ENCODE peak calls at places on chromosomes 13 and 19, in nine cellular contexts. One of them, this sample, is unnamed.

GRCh38 chr13:92225861-92226260 is 827.4 kb downstream of the GPC5 start:
- DNase-seq in upper lobe of right lung: no peak
- DNase-seq in epithelial cell of esophagus: no peak
- DNase-seq in astrocyte: peak
- DNase-seq in mammary epithelial cell: no peak
- DNase-seq in tibial nerve: no peak
- DNase-seq in HepG2: no peak
- DNase-seq in SK-N-SH: no peak
- DNase-seq in testis: no peak
- DNase-seq in this sample: no peak

GRCh38 chr13:43433691-43434121 is 353.1 kb downstream of the ENOX1 start:
- DNase-seq in tibial nerve: no peak
- DNase-seq in upper lobe of right lung: no peak
- DNase-seq in testis: no peak
- DNase-seq in astrocyte: no peak
- DNase-seq in epithelial cell of esophagus: no peak
- DNase-seq in HepG2: no peak
- DNase-seq in SK-N-SH: no peak
- DNase-seq in mammary epithelial cell: peak
- DNase-seq in this sample: no peak

GRCh38 chr19:15448778-15449619 is 757 bp downstream of the WIZ start:
- DNase-seq in mammary epithelial cell: no peak
- DNase-seq in upper lobe of right lung: no peak
- DNase-seq in SK-N-SH: peak
- DNase-seq in testis: no peak
- DNase-seq in HepG2: no peak
- DNase-seq in tibial nerve: no peak
- DNase-seq in astrocyte: no peak
- DNase-seq in epithelial cell of esophagus: no peak
- DNase-seq in this sample: no peak

GRCh38 chr13:35996360-35996759 is 134.8 kb downstream of the DCLK1 start:
- DNase-seq in HepG2: no peak
- DNase-seq in astrocyte: no peak
- DNase-seq in tibial nerve: no peak
- DNase-seq in epithelial cell of esophagus: no peak
- DNase-seq in SK-N-SH: no peak
- DNase-seq in upper lobe of right lung: no peak
- DNase-seq in testis: no peak
- DNase-seq in mammary epithelial cell: no peak
- DNase-seq in this sample: no peak

GRCh38 chr13:43472344-43472743 is 314.4 kb downstream of the ENOX1 start:
- DNase-seq in epithelial cell of esophagus: no peak
- DNase-seq in astrocyte: no peak
- DNase-seq in SK-N-SH: no peak
- DNase-seq in testis: no peak
- DNase-seq in mammary epithelial cell: no peak
- DNase-seq in upper lobe of right lung: no peak
- DNase-seq in HepG2: no peak
- DNase-seq in tibial nerve: no peak
- DNase-seq in this sample: no peak

GRCh38 chr13:101959016-101959415 is 442.8 kb downstream of the FGF14 start:
- DNase-seq in astrocyte: no peak
- DNase-seq in SK-N-SH: no peak
- DNase-seq in epithelial cell of esophagus: no peak
- DNase-seq in HepG2: no peak
- DNase-seq in upper lobe of right lung: no peak
- DNase-seq in tibial nerve: no peak
- DNase-seq in testis: no peak
- DNase-seq in mammary epithelial cell: no peak
- DNase-seq in this sample: no peak

GRCh38 chr19:33530261-33530660 is 8.7 kb upstream of the PEPD start:
- DNase-seq in tibial nerve: no peak
- DNase-seq in epithelial cell of esophagus: no peak
- DNase-seq in astrocyte: no peak
- DNase-seq in upper lobe of right lung: no peak
- DNase-seq in HepG2: no peak
- DNase-seq in mammary epithelial cell: no peak
- DNase-seq in testis: no peak
- DNase-seq in SK-N-SH: no peak
- DNase-seq in this sample: no peak

GRCh38 chr19:42352216-42352892 is 26.9 kb downstream of the MEGF8 start:
- DNase-seq in SK-N-SH: peak
- DNase-seq in testis: no peak
- DNase-seq in HepG2: no peak
- DNase-seq in astrocyte: no peak
- DNase-seq in epithelial cell of esophagus: no peak
- DNase-seq in upper lobe of right lung: no peak
- DNase-seq in mammary epithelial cell: peak
- DNase-seq in tibial nerve: no peak
- DNase-seq in this sample: no peak

GRCh38 chr19:1590641-1591397 is 1.8 kb downstream of the MBD3 start:
- DNase-seq in testis: no peak
- DNase-seq in mammary epithelial cell: no peak
- DNase-seq in tibial nerve: no peak
- DNase-seq in astrocyte: no peak
- DNase-seq in upper lobe of right lung: no peak
- DNase-seq in SK-N-SH: peak
- DNase-seq in epithelial cell of esophagus: peak
- DNase-seq in HepG2: peak
- DNase-seq in this sample: no peak

GRCh38 chr19:1587872-1588271 is 4.8 kb downstream of the MBD3 start:
- DNase-seq in tibial nerve: no peak
- DNase-seq in testis: no peak
- DNase-seq in mammary epithelial cell: peak
- DNase-seq in SK-N-SH: no peak
- DNase-seq in upper lobe of right lung: no peak
- DNase-seq in HepG2: peak
- DNase-seq in epithelial cell of esophagus: no peak
- DNase-seq in astrocyte: no peak
- DNase-seq in this sample: no peak

GRCh38 chr19:1591421-1592022 is 1.1 kb downstream of the MBD3 start:
- DNase-seq in SK-N-SH: peak
- DNase-seq in HepG2: no peak
- DNase-seq in tibial nerve: no peak
- DNase-seq in upper lobe of right lung: no peak
- DNase-seq in epithelial cell of esophagus: no peak
- DNase-seq in astrocyte: no peak
- DNase-seq in mammary epithelial cell: no peak
- DNase-seq in testis: no peak
- DNase-seq in this sample: no peak

GRCh38 chr19:1592023-1592754 is 476 bp downstream of the MBD3 start:
- DNase-seq in tibial nerve: peak
- DNase-seq in mammary epithelial cell: peak
- DNase-seq in testis: peak
- DNase-seq in upper lobe of right lung: peak
- DNase-seq in HepG2: peak
- DNase-seq in SK-N-SH: peak
- DNase-seq in astrocyte: peak
- DNase-seq in epithelial cell of esophagus: peak
- DNase-seq in this sample: peak

DNA sequence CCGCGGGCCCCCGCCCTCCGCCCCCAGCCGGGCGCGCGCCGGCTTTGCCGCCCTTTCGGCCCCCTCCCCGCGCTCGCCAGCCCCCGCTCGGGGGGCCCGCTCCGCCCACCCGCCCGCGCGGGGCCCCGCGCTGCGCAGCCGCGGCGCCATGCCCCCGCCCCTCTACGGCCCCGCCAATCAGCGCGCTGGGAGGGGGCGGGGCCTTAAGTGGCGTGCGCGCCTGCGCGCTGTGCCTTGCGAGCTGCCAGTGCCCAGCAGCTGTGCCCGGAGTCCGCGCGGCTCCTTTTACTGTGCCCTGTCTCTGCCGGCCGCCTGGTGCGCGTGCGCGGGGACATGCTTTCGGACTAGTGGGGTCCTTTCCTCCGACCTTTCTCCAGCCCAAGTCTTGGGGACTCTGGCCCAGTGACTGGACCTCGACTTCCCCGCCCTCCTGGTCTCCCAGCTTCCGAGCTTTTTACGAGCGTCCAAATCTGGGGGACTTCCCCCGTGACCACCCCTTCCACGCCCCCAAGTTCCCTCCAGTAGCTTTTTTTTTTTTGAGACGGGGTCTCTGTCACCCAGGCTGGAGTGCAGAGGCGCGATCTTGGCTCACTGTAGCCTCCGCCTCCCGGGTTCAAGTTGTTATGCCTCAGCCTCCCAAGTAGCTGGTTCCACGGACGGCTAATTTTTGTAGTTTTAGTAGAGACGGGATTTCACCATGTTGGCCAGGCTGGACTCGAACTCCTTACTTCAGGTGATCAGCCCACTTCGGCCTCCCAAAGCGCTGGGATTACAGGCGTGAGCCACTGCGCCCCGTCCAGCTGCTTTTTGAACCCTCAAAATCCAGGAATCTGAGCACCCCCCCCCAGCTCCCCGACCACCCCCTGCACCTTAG is at the start of gene MBD3:
- DNase-seq in HepG2: peak
- DNase-seq in astrocyte: peak
- DNase-seq in upper lobe of right lung: peak
- DNase-seq in epithelial cell of esophagus: peak
- DNase-seq in tibial nerve: peak
- DNase-seq in mammary epithelial cell: peak
- DNase-seq in testis: peak
- DNase-seq in SK-N-SH: peak
- DNase-seq in this sample: peak
- TF ChIP-seq CTCF in HepG2: no peak
- TF ChIP-seq CTCF in astrocyte: no peak
- TF ChIP-seq CTCF in upper lobe of right lung: no peak
- TF ChIP-seq CTCF in epithelial cell of esophagus: no peak
- TF ChIP-seq CTCF in tibial nerve: no peak
- TF ChIP-seq CTCF in mammary epithelial cell: no peak
- TF ChIP-seq CTCF in testis: peak
- TF ChIP-seq CTCF in SK-N-SH: no peak
- TF ChIP-seq CTCF in this sample: no peak

GRCh38 chr13:90445179-90445578 is 902.3 kb upstream of the MIR17HG start:
- DNase-seq in SK-N-SH: no peak
- DNase-seq in testis: no peak
- DNase-seq in mammary epithelial cell: peak
- DNase-seq in epithelial cell of esophagus: peak
- DNase-seq in HepG2: no peak
- DNase-seq in tibial nerve: no peak
- DNase-seq in astrocyte: peak
- DNase-seq in upper lobe of right lung: no peak
- DNase-seq in this sample: peak

GRCh38 chr13:90447735-90448103 is 899.8 kb upstream of the MIR17HG start:
- DNase-seq in tibial nerve: no peak
- DNase-seq in mammary epithelial cell: peak
- DNase-seq in upper lobe of right lung: no peak
- DNase-seq in testis: no peak
- DNase-seq in SK-N-SH: no peak
- DNase-seq in astrocyte: peak
- DNase-seq in HepG2: no peak
- DNase-seq in epithelial cell of esophagus: peak
- DNase-seq in this sample: no peak

GRCh38 chr13:90444232-90444631 is 903.3 kb upstream of the MIR17HG start:
- DNase-seq in epithelial cell of esophagus: no peak
- DNase-seq in testis: no peak
- DNase-seq in mammary epithelial cell: no peak
- DNase-seq in HepG2: no peak
- DNase-seq in SK-N-SH: no peak
- DNase-seq in astrocyte: no peak
- DNase-seq in upper lobe of right lung: no peak
- DNase-seq in tibial nerve: no peak
- DNase-seq in this sample: no peak

GRCh38 chr13:90448466-90449037 is 898.9 kb upstream of the MIR17HG start:
- DNase-seq in tibial nerve: no peak
- DNase-seq in upper lobe of right lung: no peak
- DNase-seq in mammary epithelial cell: no peak
- DNase-seq in astrocyte: peak
- DNase-seq in SK-N-SH: no peak
- DNase-seq in testis: no peak
- DNase-seq in HepG2: no peak
- DNase-seq in epithelial cell of esophagus: no peak
- DNase-seq in this sample: no peak

DNA sequence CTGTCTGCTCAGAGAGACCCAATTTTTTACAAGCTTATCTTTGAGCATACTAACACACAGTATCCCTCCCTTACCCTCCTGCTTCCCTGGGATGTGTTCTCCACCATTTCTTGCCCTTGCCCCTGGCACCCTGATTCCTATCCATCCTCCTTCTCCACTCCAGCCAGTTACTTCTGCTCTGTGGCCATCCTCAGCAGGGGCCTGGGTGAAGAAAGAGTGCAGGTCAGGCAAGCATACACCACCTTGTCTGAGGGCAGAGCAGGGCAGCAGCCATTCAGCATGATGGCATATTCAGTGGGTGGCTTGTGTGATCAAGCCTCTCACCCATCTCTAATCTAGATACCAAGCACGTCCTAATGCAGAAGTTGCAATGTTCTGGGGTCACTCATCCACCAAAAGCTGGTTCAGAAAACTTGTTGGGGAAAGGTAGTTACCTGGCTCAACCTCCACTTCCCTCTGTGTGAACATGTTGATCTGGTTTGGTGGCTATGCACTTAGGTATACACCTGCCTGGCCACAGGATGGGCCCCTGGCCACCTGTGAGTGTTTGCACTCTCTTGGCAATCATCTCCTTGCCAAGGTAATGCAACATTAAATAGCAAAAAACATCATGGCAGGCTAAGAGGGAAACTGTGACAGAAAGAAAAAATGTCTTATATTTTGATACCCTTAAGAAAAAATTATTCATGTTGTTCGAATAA is 900.3 kb upstream of the MIR17HG start:
- DNase-seq in mammary epithelial cell: no peak
- DNase-seq in HepG2: no peak
- DNase-seq in epithelial cell of esophagus: peak
- DNase-seq in astrocyte: no peak
- DNase-seq in testis: no peak
- DNase-seq in SK-N-SH: no peak
- DNase-seq in tibial nerve: no peak
- DNase-seq in upper lobe of right lung: no peak
- DNase-seq in this sample: no peak
- H3K4me3 ChIP-seq in mammary epithelial cell: no peak
- H3K4me3 ChIP-seq in HepG2: no peak
- H3K4me3 ChIP-seq in epithelial cell of esophagus: no peak
- H3K4me3 ChIP-seq in astrocyte: no peak
- H3K4me3 ChIP-seq in testis: no peak
- H3K4me3 ChIP-seq in SK-N-SH: no peak
- H3K4me3 ChIP-seq in tibial nerve: no peak
- H3K4me3 ChIP-seq in upper lobe of right lung: no peak
- H3K4me3 ChIP-seq in this sample: no peak

DNA sequence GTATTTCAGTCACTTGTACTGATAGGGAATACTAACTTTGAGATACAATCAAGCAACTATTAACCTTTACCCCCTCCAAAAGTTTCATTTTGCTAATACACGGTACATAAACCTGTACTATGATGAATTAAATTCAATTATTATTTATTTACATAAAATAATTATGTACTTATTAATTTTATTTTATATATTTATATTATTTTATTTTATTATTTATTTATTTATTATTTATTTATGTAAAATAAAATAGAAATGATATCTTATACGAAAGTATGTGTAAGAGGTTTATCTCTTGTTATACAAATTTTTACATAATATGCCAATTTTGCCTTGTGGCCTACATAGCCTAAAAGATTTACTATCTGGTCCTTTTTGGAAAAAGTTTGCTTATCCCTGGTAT is 564.3 kb downstream of the SLITRK5 start:
- DNase-seq in testis: no peak
- DNase-seq in SK-N-SH: no peak
- DNase-seq in HepG2: no peak
- DNase-seq in tibial nerve: no peak
- DNase-seq in mammary epithelial cell: no peak
- DNase-seq in astrocyte: no peak
- DNase-seq in upper lobe of right lung: no peak
- DNase-seq in epithelial cell of esophagus: no peak
- DNase-seq in this sample: no peak
- TF ChIP-seq CTCF in testis: no peak
- TF ChIP-seq CTCF in SK-N-SH: no peak
- TF ChIP-seq CTCF in HepG2: no peak
- TF ChIP-seq CTCF in tibial nerve: no peak
- TF ChIP-seq CTCF in mammary epithelial cell: no peak
- TF ChIP-seq CTCF in astrocyte: no peak
- TF ChIP-seq CTCF in upper lobe of right lung: no peak
- TF ChIP-seq CTCF in epithelial cell of esophagus: no peak
- TF ChIP-seq CTCF in this sample: no peak

GRCh38 chr19:35509861-35510625 is 3.4 kb downstream of the DMKN start:
- DNase-seq in astrocyte: no peak
- DNase-seq in mammary epithelial cell: peak
- DNase-seq in SK-N-SH: peak
- DNase-seq in upper lobe of right lung: peak
- DNase-seq in testis: peak
- DNase-seq in epithelial cell of esophagus: peak
- DNase-seq in tibial nerve: peak
- DNase-seq in HepG2: peak
- DNase-seq in this sample: no peak
- H3K4me3 ChIP-seq in astrocyte: no peak
- H3K4me3 ChIP-seq in mammary epithelial cell: peak
- H3K4me3 ChIP-seq in SK-N-SH: peak
- H3K4me3 ChIP-seq in upper lobe of right lung: peak
- H3K4me3 ChIP-seq in testis: peak
- H3K4me3 ChIP-seq in epithelial cell of esophagus: peak
- H3K4me3 ChIP-seq in tibial nerve: peak
- H3K4me3 ChIP-seq in HepG2: peak
- H3K4me3 ChIP-seq in this sample: peak

This sample was measured in AG04450.